ENCODE peak calls at places on chromosome 17, in four cellular contexts. One of them, this sample, is unnamed.

GRCh38 chr17:12398636-12399035 is 267.1 kb upstream of the MYOCD start:
- DNase-seq in HTR-8/SVneo: no peak
- DNase-seq in colonic mucosa: no peak
- DNase-seq in activated naive CD8-positive, alpha-beta T cell treated with anti-CD3 and anti-CD28 coated beads for 36 hours: no peak
- DNase-seq in this sample: no peak

GRCh38 chr17:49482144-49482817 is 12.8 kb upstream of the NGFR start:
- DNase-seq in colonic mucosa: no peak
- DNase-seq in HTR-8/SVneo: no peak
- DNase-seq in activated naive CD8-positive, alpha-beta T cell treated with anti-CD3 and anti-CD28 coated beads for 36 hours: no peak
- DNase-seq in this sample: peak

GRCh38 chr17:30589431-30589830 is 112.2 kb downstream of the GOSR1 start:
- DNase-seq in HTR-8/SVneo: no peak
- DNase-seq in activated naive CD8-positive, alpha-beta T cell treated with anti-CD3 and anti-CD28 coated beads for 36 hours: no peak
- DNase-seq in colonic mucosa: no peak
- DNase-seq in this sample: no peak

GRCh38 chr17:49013311-49014205 is 16.4 kb downstream of the IGF2BP1 start:
- DNase-seq in activated naive CD8-positive, alpha-beta T cell treated with anti-CD3 and anti-CD28 coated beads for 36 hours: no peak
- DNase-seq in HTR-8/SVneo: no peak
- DNase-seq in colonic mucosa: no peak
- DNase-seq in this sample: no peak

GRCh38 chr17:4199818-4200402 is 56.9 kb downstream of the CYB5D2 start:
- DNase-seq in HTR-8/SVneo: peak
- DNase-seq in colonic mucosa: no peak
- DNase-seq in activated naive CD8-positive, alpha-beta T cell treated with anti-CD3 and anti-CD28 coated beads for 36 hours: peak
- DNase-seq in this sample: peak

GRCh38 chr17:12567077-12568053 is 98.3 kb upstream of the MYOCD start:
- DNase-seq in activated naive CD8-positive, alpha-beta T cell treated with anti-CD3 and anti-CD28 coated beads for 36 hours: no peak
- DNase-seq in HTR-8/SVneo: no peak
- DNase-seq in colonic mucosa: no peak
- DNase-seq in this sample: no peak

GRCh38 chr17:48484256-48484655 is 46.6 kb downstream of the HOXB1 start:
- DNase-seq in HTR-8/SVneo: no peak
- DNase-seq in activated naive CD8-positive, alpha-beta T cell treated with anti-CD3 and anti-CD28 coated beads for 36 hours: no peak
- DNase-seq in colonic mucosa: no peak
- DNase-seq in this sample: no peak

GRCh38 chr17:44108440-44109311 is 14.8 kb downstream of the HDAC5 start:
- DNase-seq in HTR-8/SVneo: peak
- DNase-seq in activated naive CD8-positive, alpha-beta T cell treated with anti-CD3 and anti-CD28 coated beads for 36 hours: no peak
- DNase-seq in colonic mucosa: peak
- DNase-seq in this sample: peak

GRCh38 chr17:4895676-4896331 is 3.5 kb upstream of the C17orf107 start:
- DNase-seq in colonic mucosa: no peak
- DNase-seq in HTR-8/SVneo: no peak
- DNase-seq in activated naive CD8-positive, alpha-beta T cell treated with anti-CD3 and anti-CD28 coated beads for 36 hours: no peak
- DNase-seq in this sample: no peak

GRCh38 chr17:80652751-80653330 is 108.2 kb downstream of the RPTOR start:
- DNase-seq in activated naive CD8-positive, alpha-beta T cell treated with anti-CD3 and anti-CD28 coated beads for 36 hours: no peak
- DNase-seq in colonic mucosa: no peak
- DNase-seq in HTR-8/SVneo: no peak
- DNase-seq in this sample: no peak

GRCh38 chr17:8056232-8056975 is 17.5 kb downstream of the ALOX15B start:
- DNase-seq in activated naive CD8-positive, alpha-beta T cell treated with anti-CD3 and anti-CD28 coated beads for 36 hours: peak
- DNase-seq in HTR-8/SVneo: no peak
- DNase-seq in colonic mucosa: peak
- DNase-seq in this sample: no peak

GRCh38 chr17:56863974-56864373 is 30.0 kb downstream of the DGKE start:
- DNase-seq in activated naive CD8-positive, alpha-beta T cell treated with anti-CD3 and anti-CD28 coated beads for 36 hours: no peak
- DNase-seq in HTR-8/SVneo: no peak
- DNase-seq in colonic mucosa: no peak
- DNase-seq in this sample: no peak

GRCh38 chr17:29699283-29699682 is 76.6 kb upstream of the CORO6 start:
- DNase-seq in activated naive CD8-positive, alpha-beta T cell treated with anti-CD3 and anti-CD28 coated beads for 36 hours: no peak
- DNase-seq in colonic mucosa: no peak
- DNase-seq in HTR-8/SVneo: no peak
- DNase-seq in this sample: no peak

GRCh38 chr17:60393840-60394529 is 2.1 kb upstream of the USP32 start:
- DNase-seq in colonic mucosa: no peak
- DNase-seq in activated naive CD8-positive, alpha-beta T cell treated with anti-CD3 and anti-CD28 coated beads for 36 hours: peak
- DNase-seq in HTR-8/SVneo: no peak
- DNase-seq in this sample: no peak